ENCODE peak calls at places on chromosomes 13 and 19, in eight cellular contexts. One of them, this sample, is unnamed. For H3K4me1, the result is how much of the 10 kb centered on the place peaks cover.

GRCh38 chr13:102405499-102406079 is 3.7 kb upstream of the FGF14 start:
- DNase-seq in HCT116: no peak
- DNase-seq in GM12878: no peak
- DNase-seq in GM23338: peak
- DNase-seq in sigmoid colon: no peak
- DNase-seq in breast epithelium: no peak
- DNase-seq in transverse colon: no peak
- DNase-seq in spleen: no peak
- DNase-seq in this sample: no peak

GRCh38 chr19:13001502-13002388 is 6.5 kb downstream of the NFIX start:
- DNase-seq in HCT116: no peak
- DNase-seq in GM12878: no peak
- DNase-seq in GM23338: no peak
- DNase-seq in sigmoid colon: peak
- DNase-seq in breast epithelium: peak
- DNase-seq in transverse colon: peak
- DNase-seq in spleen: no peak
- DNase-seq in this sample: no peak

GRCh38 chr13:112452380-112453206 is 76.4 kb downstream of the SPACA7 start:
- DNase-seq in HCT116: no peak
- DNase-seq in GM12878: no peak
- DNase-seq in GM23338: no peak
- DNase-seq in sigmoid colon: no peak
- DNase-seq in breast epithelium: no peak
- DNase-seq in transverse colon: no peak
- DNase-seq in spleen: peak
- DNase-seq in this sample: peak

GRCh38 chr13:19927117-19927734 is 31.3 kb upstream of the ZMYM2 start:
- DNase-seq in HCT116: peak
- DNase-seq in GM12878: no peak
- DNase-seq in GM23338: peak
- DNase-seq in sigmoid colon: no peak
- DNase-seq in breast epithelium: no peak
- DNase-seq in transverse colon: no peak
- DNase-seq in spleen: no peak
- DNase-seq in this sample: no peak

GRCh38 chr19:33963514-33963913 is 166.8 kb downstream of the KCTD15 start:
- DNase-seq in HCT116: no peak
- DNase-seq in GM12878: no peak
- DNase-seq in GM23338: no peak
- DNase-seq in sigmoid colon: no peak
- DNase-seq in breast epithelium: no peak
- DNase-seq in transverse colon: no peak
- DNase-seq in spleen: no peak
- DNase-seq in this sample: no peak

GRCh38 chr13:82772802-82773201 is 1109.5 kb downstream of the SLITRK1 start:
- DNase-seq in HCT116: no peak
- DNase-seq in GM12878: no peak
- DNase-seq in GM23338: no peak
- DNase-seq in sigmoid colon: no peak
- DNase-seq in breast epithelium: no peak
- DNase-seq in transverse colon: no peak
- DNase-seq in spleen: no peak
- DNase-seq in this sample: no peak

GRCh38 chr19:42091300-42092266 is 15.6 kb downstream of the ZNF574 start:
- DNase-seq in HCT116: no peak
- DNase-seq in GM12878: no peak
- DNase-seq in GM23338: no peak
- DNase-seq in sigmoid colon: no peak
- DNase-seq in breast epithelium: no peak
- DNase-seq in transverse colon: peak
- DNase-seq in spleen: peak
- DNase-seq in this sample: no peak

GRCh38 chr13:58869566-58869965 is 1238.0 kb downstream of the PCDH17 start:
- DNase-seq in HCT116: no peak
- DNase-seq in GM12878: no peak
- DNase-seq in GM23338: no peak
- DNase-seq in sigmoid colon: no peak
- DNase-seq in breast epithelium: no peak
- DNase-seq in transverse colon: no peak
- DNase-seq in spleen: no peak
- DNase-seq in this sample: no peak

GRCh38 chr19:19480688-19481087 is 34.7 kb downstream of the TSSK6 start:
- DNase-seq in HCT116: no peak
- DNase-seq in GM12878: peak
- DNase-seq in GM23338: no peak
- DNase-seq in sigmoid colon: no peak
- DNase-seq in breast epithelium: no peak
- DNase-seq in transverse colon: no peak
- DNase-seq in spleen: no peak
- DNase-seq in this sample: no peak

GRCh38 chr13:100658363-100658762 is 16.2 kb downstream of the TMTC4 start:
- DNase-seq in HCT116: no peak
- DNase-seq in GM12878: no peak
- DNase-seq in GM23338: no peak
- DNase-seq in sigmoid colon: no peak
- DNase-seq in breast epithelium: no peak
- DNase-seq in transverse colon: no peak
- DNase-seq in spleen: no peak
- DNase-seq in this sample: no peak

GRCh38 chr19:51751655-51752054 is at the start of gene FPR1:
- DNase-seq in HCT116: peak
- DNase-seq in GM12878: no peak
- DNase-seq in GM23338: no peak
- DNase-seq in sigmoid colon: no peak
- DNase-seq in breast epithelium: no peak
- DNase-seq in transverse colon: no peak
- DNase-seq in spleen: no peak
- DNase-seq in this sample: no peak
- H3K4me1 ChIP-seq in HCT116: under half
- H3K4me1 ChIP-seq in GM12878: under half
- H3K4me1 ChIP-seq in GM23338: under half
- H3K4me1 ChIP-seq in sigmoid colon: under half
- H3K4me1 ChIP-seq in breast epithelium: under half
- H3K4me1 ChIP-seq in transverse colon: under half
- H3K4me1 ChIP-seq in spleen: under half
- H3K4me1 ChIP-seq in this sample: under half

DNA sequence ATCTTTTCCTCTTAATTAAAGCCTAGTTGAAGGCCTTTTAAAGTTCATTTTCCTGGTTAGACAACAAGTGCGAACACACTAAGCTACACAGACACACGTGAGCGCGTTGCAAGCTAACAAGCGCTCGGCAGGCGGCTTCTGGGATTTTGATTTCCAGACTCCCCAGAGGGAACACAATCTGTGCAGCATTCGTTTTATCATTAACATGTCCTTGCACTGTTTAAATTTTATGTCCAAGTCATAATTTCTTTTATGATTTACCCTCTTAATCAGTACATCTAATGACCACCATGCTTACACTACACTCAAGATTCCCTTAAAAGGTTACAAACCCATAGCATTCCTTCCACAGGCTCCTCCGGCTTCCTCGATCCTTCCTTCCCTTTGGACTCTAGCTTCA is 16.8 kb downstream of the COL4A1 start:
- DNase-seq in HCT116: no peak
- DNase-seq in GM12878: no peak
- DNase-seq in GM23338: no peak
- DNase-seq in sigmoid colon: peak
- DNase-seq in breast epithelium: no peak
- DNase-seq in transverse colon: no peak
- DNase-seq in spleen: no peak
- DNase-seq in this sample: no peak
- TF ChIP-seq POLR2AphosphoS5 in HCT116: no peak
- TF ChIP-seq POLR2AphosphoS5 in GM12878: no peak
- TF ChIP-seq POLR2AphosphoS5 in GM23338: no peak
- TF ChIP-seq POLR2AphosphoS5 in sigmoid colon: peak
- TF ChIP-seq POLR2AphosphoS5 in breast epithelium: no peak
- TF ChIP-seq POLR2AphosphoS5 in transverse colon: peak
- TF ChIP-seq POLR2AphosphoS5 in spleen: no peak
- TF ChIP-seq POLR2AphosphoS5 in this sample: no peak

GRCh38 chr13:42981853-42982252 is 10.2 kb downstream of the EPSTI1 start:
- DNase-seq in HCT116: no peak
- DNase-seq in GM12878: no peak
- DNase-seq in GM23338: peak
- DNase-seq in sigmoid colon: no peak
- DNase-seq in breast epithelium: no peak
- DNase-seq in transverse colon: no peak
- DNase-seq in spleen: no peak
- DNase-seq in this sample: no peak
- H3K27ac ChIP-seq in HCT116: no peak
- H3K27ac ChIP-seq in GM12878: no peak
- H3K27ac ChIP-seq in GM23338: no peak
- H3K27ac ChIP-seq in sigmoid colon: no peak
- H3K27ac ChIP-seq in breast epithelium: no peak
- H3K27ac ChIP-seq in transverse colon: no peak
- H3K27ac ChIP-seq in spleen: no peak
- H3K27ac ChIP-seq in this sample: no peak

DNA sequence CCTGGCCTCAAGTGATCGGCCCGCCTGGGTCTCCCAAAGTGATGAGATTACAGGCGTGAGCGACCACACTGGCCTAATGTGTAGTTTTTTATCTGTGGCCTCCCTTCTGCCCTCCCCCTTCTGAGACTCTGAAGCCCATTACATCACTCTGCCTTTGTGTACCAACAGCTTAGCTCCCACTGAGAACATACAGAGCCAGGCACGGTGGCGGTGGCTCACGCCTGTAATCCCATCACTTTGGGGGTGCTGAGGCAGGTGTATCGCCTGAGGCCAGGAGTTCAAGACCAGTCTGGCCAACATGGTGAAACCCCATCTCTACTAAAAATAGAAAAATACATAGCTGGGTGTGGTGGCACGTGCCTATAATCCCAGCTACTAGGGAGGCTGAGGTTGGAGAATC is 12.6 kb downstream of the NCR1 start:
- DNase-seq in HCT116: no peak
- DNase-seq in GM12878: no peak
- DNase-seq in GM23338: no peak
- DNase-seq in sigmoid colon: no peak
- DNase-seq in breast epithelium: no peak
- DNase-seq in transverse colon: no peak
- DNase-seq in spleen: peak
- DNase-seq in this sample: no peak
- H3K4me1 ChIP-seq in HCT116: under half
- H3K4me1 ChIP-seq in GM12878: under half
- H3K4me1 ChIP-seq in GM23338: under half
- H3K4me1 ChIP-seq in sigmoid colon: under half
- H3K4me1 ChIP-seq in breast epithelium: under half
- H3K4me1 ChIP-seq in transverse colon: under half
- H3K4me1 ChIP-seq in spleen: under half
- H3K4me1 ChIP-seq in this sample: under half

DNA sequence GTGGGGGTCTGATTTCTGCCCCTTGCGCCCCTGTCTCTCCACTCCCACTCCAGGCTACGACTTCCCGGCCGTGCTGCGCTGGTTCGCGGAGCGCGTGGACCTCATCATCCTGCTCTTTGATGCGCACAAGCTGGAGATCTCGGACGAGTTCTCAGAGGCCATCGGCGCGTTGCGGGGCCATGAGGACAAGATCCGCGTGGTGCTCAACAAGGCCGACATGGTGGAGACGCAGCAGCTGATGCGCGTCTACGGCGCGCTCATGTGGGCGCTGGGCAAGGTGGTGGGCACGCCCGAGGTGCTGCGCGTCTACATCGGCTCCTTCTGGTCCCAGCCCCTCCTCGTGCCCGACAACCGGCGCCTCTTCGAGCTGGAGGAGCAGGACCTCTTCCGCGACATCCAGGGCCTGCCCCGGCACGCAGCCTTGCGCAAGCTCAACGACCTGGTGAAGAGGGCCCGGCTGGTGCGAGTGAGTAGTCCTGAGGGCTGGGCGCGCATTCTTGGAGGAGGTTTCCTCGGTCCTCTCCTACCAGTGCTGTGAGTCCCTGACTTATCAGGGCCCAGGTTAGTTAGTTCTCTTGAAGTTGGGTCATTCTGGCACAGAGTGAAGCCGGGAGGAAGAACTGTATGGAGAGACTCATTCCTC is 12.7 kb downstream of the EHD2 start:
- DNase-seq in HCT116: no peak
- DNase-seq in GM12878: no peak
- DNase-seq in GM23338: peak
- DNase-seq in sigmoid colon: no peak
- DNase-seq in breast epithelium: no peak
- DNase-seq in transverse colon: no peak
- DNase-seq in spleen: no peak
- DNase-seq in this sample: no peak
- TF ChIP-seq POLR2AphosphoS5 in HCT116: no peak
- TF ChIP-seq POLR2AphosphoS5 in GM12878: no peak
- TF ChIP-seq POLR2AphosphoS5 in GM23338: no peak
- TF ChIP-seq POLR2AphosphoS5 in sigmoid colon: no peak
- TF ChIP-seq POLR2AphosphoS5 in breast epithelium: no peak
- TF ChIP-seq POLR2AphosphoS5 in transverse colon: no peak
- TF ChIP-seq POLR2AphosphoS5 in spleen: no peak
- TF ChIP-seq POLR2AphosphoS5 in this sample: peak

GRCh38 chr13:99320693-99321481 is 13.7 kb upstream of the GPR183 start:
- DNase-seq in HCT116: peak
- DNase-seq in GM12878: no peak
- DNase-seq in GM23338: no peak
- DNase-seq in sigmoid colon: no peak
- DNase-seq in breast epithelium: no peak
- DNase-seq in transverse colon: no peak
- DNase-seq in spleen: no peak
- DNase-seq in this sample: no peak

GRCh38 chr13:99322297-99323103 is 15.3 kb upstream of the GPR183 start:
- DNase-seq in HCT116: no peak
- DNase-seq in GM12878: peak
- DNase-seq in GM23338: no peak
- DNase-seq in sigmoid colon: no peak
- DNase-seq in breast epithelium: no peak
- DNase-seq in transverse colon: no peak
- DNase-seq in spleen: no peak
- DNase-seq in this sample: no peak

GRCh38 chr13:99326012-99326411 is 18.8 kb upstream of the GPR183 start:
- DNase-seq in HCT116: no peak
- DNase-seq in GM12878: no peak
- DNase-seq in GM23338: no peak
- DNase-seq in sigmoid colon: no peak
- DNase-seq in breast epithelium: no peak
- DNase-seq in transverse colon: no peak
- DNase-seq in spleen: no peak
- DNase-seq in this sample: no peak

GRCh38 chr13:99321709-99322108 is 14.5 kb upstream of the GPR183 start:
- DNase-seq in HCT116: no peak
- DNase-seq in GM12878: no peak
- DNase-seq in GM23338: no peak
- DNase-seq in sigmoid colon: no peak
- DNase-seq in breast epithelium: no peak
- DNase-seq in transverse colon: no peak
- DNase-seq in spleen: no peak
- DNase-seq in this sample: no peak

GRCh38 chr13:99323488-99323887 is 16.3 kb upstream of the GPR183 start:
- DNase-seq in HCT116: peak
- DNase-seq in GM12878: no peak
- DNase-seq in GM23338: no peak
- DNase-seq in sigmoid colon: no peak
- DNase-seq in breast epithelium: no peak
- DNase-seq in transverse colon: no peak
- DNase-seq in spleen: no peak
- DNase-seq in this sample: no peak
- H3K27ac ChIP-seq in HCT116: peak
- H3K27ac ChIP-seq in GM12878: peak
- H3K27ac ChIP-seq in GM23338: no peak
- H3K27ac ChIP-seq in sigmoid colon: no peak
- H3K27ac ChIP-seq in breast epithelium: peak
- H3K27ac ChIP-seq in transverse colon: no peak
- H3K27ac ChIP-seq in spleen: peak
- H3K27ac ChIP-seq in this sample: no peak